ENCODE peak calls at places on chromosome 5, in eight cellular contexts. One of them, this sample, is unnamed.

GRCh38 chr5:137265457-137265856 is 233.7 kb downstream of the SPOCK1 start:
- DNase-seq in HEK293T: no peak
- DNase-seq in HFFc6: peak
- DNase-seq in SW480: no peak
- DNase-seq in pons: no peak
- DNase-seq in mammary epithelial cell: no peak
- DNase-seq in posterior vena cava: no peak
- DNase-seq in fibroblast of pulmonary artery: no peak
- DNase-seq in this sample: no peak

GRCh38 chr5:180670586-180671359 is 21.4 kb upstream of the FLT4 start:
- DNase-seq in fibroblast of pulmonary artery: peak
- DNase-seq in SW480: peak
- DNase-seq in HEK293T: peak
- DNase-seq in posterior vena cava: no peak
- DNase-seq in pons: peak
- DNase-seq in HFFc6: peak
- DNase-seq in mammary epithelial cell: peak
- DNase-seq in this sample: peak

GRCh38 chr5:181053760-181054122 is 13.7 kb downstream of the BTNL9 start:
- DNase-seq in fibroblast of pulmonary artery: no peak
- DNase-seq in HFFc6: no peak
- DNase-seq in SW480: peak
- DNase-seq in mammary epithelial cell: no peak
- DNase-seq in HEK293T: no peak
- DNase-seq in pons: no peak
- DNase-seq in posterior vena cava: no peak
- DNase-seq in this sample: no peak

GRCh38 chr5:82295144-82295543 is 17.0 kb upstream of the RPS23 start:
- DNase-seq in SW480: no peak
- DNase-seq in HFFc6: no peak
- DNase-seq in posterior vena cava: no peak
- DNase-seq in fibroblast of pulmonary artery: peak
- DNase-seq in HEK293T: no peak
- DNase-seq in mammary epithelial cell: no peak
- DNase-seq in pons: no peak
- DNase-seq in this sample: no peak

GRCh38 chr5:171808951-171809350 is 23.3 kb downstream of the SMIM23 start:
- DNase-seq in HEK293T: no peak
- DNase-seq in posterior vena cava: no peak
- DNase-seq in pons: no peak
- DNase-seq in fibroblast of pulmonary artery: no peak
- DNase-seq in HFFc6: peak
- DNase-seq in mammary epithelial cell: peak
- DNase-seq in SW480: no peak
- DNase-seq in this sample: peak

GRCh38 chr5:20286512-20286911 is 298.5 kb upstream of the CDH18 start:
- DNase-seq in mammary epithelial cell: peak
- DNase-seq in HFFc6: peak
- DNase-seq in fibroblast of pulmonary artery: peak
- DNase-seq in HEK293T: no peak
- DNase-seq in posterior vena cava: no peak
- DNase-seq in SW480: peak
- DNase-seq in pons: no peak
- DNase-seq in this sample: no peak

GRCh38 chr5:155735388-155735787 is 591.6 kb upstream of the SGCD start:
- DNase-seq in HEK293T: no peak
- DNase-seq in pons: no peak
- DNase-seq in HFFc6: no peak
- DNase-seq in mammary epithelial cell: no peak
- DNase-seq in posterior vena cava: no peak
- DNase-seq in fibroblast of pulmonary artery: no peak
- DNase-seq in SW480: no peak
- DNase-seq in this sample: no peak

GRCh38 chr5:180313677-180314076 is 21.8 kb upstream of the MAPK9 start:
- DNase-seq in SW480: peak
- DNase-seq in pons: no peak
- DNase-seq in fibroblast of pulmonary artery: no peak
- DNase-seq in HEK293T: no peak
- DNase-seq in HFFc6: no peak
- DNase-seq in mammary epithelial cell: no peak
- DNase-seq in posterior vena cava: peak
- DNase-seq in this sample: no peak

GRCh38 chr5:66987949-66988838 is 208.4 kb downstream of the CD180 start:
- DNase-seq in posterior vena cava: no peak
- DNase-seq in fibroblast of pulmonary artery: peak
- DNase-seq in HFFc6: peak
- DNase-seq in mammary epithelial cell: no peak
- DNase-seq in HEK293T: peak
- DNase-seq in SW480: peak
- DNase-seq in pons: no peak
- DNase-seq in this sample: no peak

GRCh38 chr5:115309751-115310370 is 13.4 kb upstream of the CCDC112 start:
- DNase-seq in mammary epithelial cell: peak
- DNase-seq in pons: peak
- DNase-seq in HFFc6: peak
- DNase-seq in fibroblast of pulmonary artery: peak
- DNase-seq in HEK293T: no peak
- DNase-seq in SW480: peak
- DNase-seq in posterior vena cava: no peak
- DNase-seq in this sample: no peak

GRCh38 chr5:120155873-120156272 is 308.2 kb upstream of the PRR16 start:
- DNase-seq in HEK293T: no peak
- DNase-seq in mammary epithelial cell: no peak
- DNase-seq in fibroblast of pulmonary artery: peak
- DNase-seq in pons: no peak
- DNase-seq in SW480: no peak
- DNase-seq in HFFc6: no peak
- DNase-seq in posterior vena cava: no peak
- DNase-seq in this sample: no peak

GRCh38 chr5:14190194-14191164 is 47.3 kb downstream of the TRIO start:
- DNase-seq in SW480: peak
- DNase-seq in mammary epithelial cell: peak
- DNase-seq in HFFc6: peak
- DNase-seq in pons: no peak
- DNase-seq in HEK293T: no peak
- DNase-seq in fibroblast of pulmonary artery: peak
- DNase-seq in posterior vena cava: peak
- DNase-seq in this sample: peak